ENCODE peak calls at places on chromosomes 13 and 19, in four cellular contexts. G is body of pancreas, A is astrocyte, E is PC-9. L is an unnamed sample.

GRCh38 chr19:48646912-48647216 is 877 bp upstream of the CA11 start:
- DNase-seq in G (no peak), A (no peak), E (no peak), L (no peak)

GRCh38 chr13:97307882-97308624 is 85.9 kb downstream of the MBNL2 start:
- DNase-seq in G (peak; percentile 45), A (peak; percentile 90), E (peak; percentile 46), L (no peak)

GRCh38 chr13:95160112-95160906 is 140.9 kb downstream of the ABCC4 start:
- DNase-seq in G (no peak), A (peak; percentile 52), E (no peak), L (no peak)

GRCh38 chr13:24381539-24382265 is 72.3 kb downstream of the C1QTNF9 start:
- DNase-seq in G (no peak), A (peak; percentile 43), E (no peak), L (no peak)

GRCh38 chr19:14413765-14414171 is 5.4 kb downstream of the DDX39A start:
- DNase-seq in G (no peak), A (peak; percentile 71), E (no peak), L (no peak)

GRCh38 chr13:77555246-77555645 is 19.7 kb downstream of the SCEL start:
- DNase-seq in G (no peak), A (no peak), E (no peak), L (no peak)

GRCh38 chr19:47013041-47013517 is 6.6 kb upstream of the NPAS1 start:
- DNase-seq in G (peak; percentile 81), A (peak; percentile 15), E (peak; percentile 65), L (no peak)

GRCh38 chr13:35514801-35515502 is 38.5 kb upstream of the MAB21L1 start:
- DNase-seq in G (no peak), A (no peak), E (no peak), L (no peak)

GRCh38 chr13:80463673-80464352 is 122.9 kb upstream of the SPRY2 start:
- DNase-seq in G (no peak), A (no peak), E (no peak), L (no peak)

GRCh38 chr13:113646376-113646775 is 11.6 kb downstream of the ATP4B start:
- DNase-seq in G (no peak), A (no peak), E (no peak), L (no peak)

GRCh38 chr19:3359850-3360493 is 6.4 kb upstream of the NFIC start:
- DNase-seq in G (no peak), A (no peak), E (no peak), L (no peak)

GRCh38 chr13:60654405-60654804 is 257.4 kb downstream of the TDRD3 start:
- DNase-seq in G (peak; percentile 9), A (no peak), E (no peak), L (peak; percentile 26)

GRCh38 chr13:110696776-110697175 is 9.1 kb downstream of the CARS2 start:
- DNase-seq in G (no peak), A (no peak), E (no peak), L (no peak)

GRCh38 chr19:17829855-17830566 is 8.7 kb upstream of the INSL3 start:
- DNase-seq in G (no peak), A (peak; percentile 14), E (peak; percentile 72), L (no peak)

GRCh38 chr19:48568345-48568886 is 16.4 kb downstream of the SULT2B1 start:
- DNase-seq in G (peak; percentile 86), A (peak; percentile 85), E (peak; percentile 83), L (no peak)

GRCh38 chr13:26052136-26052736 is 420 bp upstream of the SHISA2 start:
- DNase-seq in G (no peak), A (no peak), E (no peak), L (no peak)

GRCh38 chr13:35140321-35140720 is 198.3 kb downstream of the NBEA start:
- DNase-seq in G (no peak), A (no peak), E (no peak), L (no peak)

GRCh38 chr19:1261863-1262686 is 7.1 kb upstream of the CIRBP start:
- DNase-seq in G (peak; percentile 97), A (peak; percentile 71), E (peak; percentile 79), L (peak; percentile 97)

GRCh38 chr13:100349594-100349993 is 239.0 kb downstream of the GGACT start:
- DNase-seq in G (no peak), A (no peak), E (no peak), L (no peak)

GRCh38 chr19:16516923-16517610 is 20.9 kb downstream of the C19orf44 start:
- DNase-seq in G (no peak), A (no peak), E (no peak), L (no peak)

GRCh38 chr13:31815361-31816144 is 76.2 kb downstream of the RXFP2 start:
- DNase-seq in G (no peak), A (no peak), E (no peak), L (no peak)

GRCh38 chr19:14369399-14370168 is 11.7 kb upstream of the ADGRE5 start:
- DNase-seq in G (no peak), A (peak; percentile 70), E (no peak), L (no peak)

GRCh38 chr13:104750377-104750776 is 1684.2 kb upstream of the SLC10A2 start:
- DNase-seq in G (no peak), A (peak; percentile 54), E (no peak), L (no peak)

GRCh38 chr19:7605490-7606222 is 10.0 kb downstream of the CAMSAP3 start:
- DNase-seq in G (peak; percentile 40), A (no peak), E (peak; percentile 79), L (no peak)

GRCh38 chr13:46339035-46339666 is 47.9 kb downstream of the RUBCNL start:
- DNase-seq in G (peak; percentile 71), A (peak; percentile 87), E (no peak), L (no peak)

GRCh38 chr13:108419768-108420167 is 150.2 kb downstream of the TNFSF13B start:
- DNase-seq in G (no peak), A (no peak), E (no peak), L (no peak)

GRCh38 chr13:94419304-94419943 is 60.1 kb downstream of the DCT start:
- DNase-seq in G (no peak), A (peak; percentile 65), E (peak; percentile 37), L (no peak)

GRCh38 chr19:16384688-16385087 is 60.1 kb downstream of the KLF2 start:
- DNase-seq in G (no peak), A (no peak), E (no peak), L (no peak)

GRCh38 chr13:58882556-58882955 is 1251.0 kb downstream of the PCDH17 start:
- DNase-seq in G (no peak), A (no peak), E (no peak), L (no peak)

GRCh38 chr13:113035209-113035800 is 66.3 kb downstream of the MCF2L start:
- DNase-seq in G (no peak), A (no peak), E (no peak), L (peak; percentile 3)

GRCh38 chr19:52570005-52570861 is at the start of gene ZNF701:
- DNase-seq in G (peak; percentile 94), A (peak; percentile 80), E (peak; percentile 79), L (peak; percentile 65)

GRCh38 chr19:8614455-8614854 is 3.9 kb upstream of the ADAMTS10 start:
- DNase-seq in G (no peak), A (no peak), E (no peak), L (no peak)

GRCh38 chr19:3284759-3285646 is 60.5 kb downstream of the CELF5 start:
- DNase-seq in G (peak; percentile 98), A (peak; percentile 1), E (no peak), L (no peak)

GRCh38 chr19:38542040-38542439 is 75.7 kb downstream of the MAP4K1 start:
- DNase-seq in G (no peak), A (no peak), E (no peak), L (no peak)

GRCh38 chr19:38543286-38543806 is 74.4 kb downstream of the MAP4K1 start:
- DNase-seq in G (no peak), A (no peak), E (no peak), L (no peak)

GRCh38 chr19:38543807-38544568 is 73.8 kb downstream of the MAP4K1 start:
- DNase-seq in G (peak; percentile 70), A (peak; percentile 81), E (peak; percentile 87), L (peak; percentile 45)

GRCh38 chr19:38545596-38545995 is 72.2 kb downstream of the MAP4K1 start:
- DNase-seq in G (no peak), A (no peak), E (no peak), L (no peak)

GRCh38 chr19:38544569-38545315 is 73.0 kb downstream of the MAP4K1 start:
- DNase-seq in G (no peak), A (no peak), E (peak; percentile 73), L (peak; percentile 52)
- H3K4me3 ChIP-seq in G (no peak overlapping the region), A (no peak overlapping the region), E (no peak overlapping the region), L (no peak overlapping the region)

GRCh38 chr19:5292453-5292842 is 48.2 kb downstream of the PTPRS start:
- DNase-seq in G (no peak), A (no peak), E (no peak), L (no peak)

GRCh38 chr19:5290336-5291262 is 50.0 kb downstream of the PTPRS start:
- DNase-seq in G (no peak), A (no peak), E (no peak), L (no peak)

GRCh38 chr19:5293607-5294089 is 47.0 kb downstream of the PTPRS start:
- DNase-seq in G (no peak), A (peak; percentile 19), E (no peak), L (no peak)

GRCh38 chr19:5292843-5293606 is 47.6 kb downstream of the PTPRS start:
- DNase-seq in G (peak; percentile 53), A (peak; percentile 52), E (no peak), L (no peak)

GRCh38 chr19:5291588-5292193 is 48.9 kb downstream of the PTPRS start:
- DNase-seq in G (no peak), A (no peak), E (no peak), L (no peak)
- H3K4me3 ChIP-seq in G (no peak overlapping the region), A (peak overlapping the region; percentile 67), E (no peak overlapping the region), L (no peak overlapping the region)

DNA sequence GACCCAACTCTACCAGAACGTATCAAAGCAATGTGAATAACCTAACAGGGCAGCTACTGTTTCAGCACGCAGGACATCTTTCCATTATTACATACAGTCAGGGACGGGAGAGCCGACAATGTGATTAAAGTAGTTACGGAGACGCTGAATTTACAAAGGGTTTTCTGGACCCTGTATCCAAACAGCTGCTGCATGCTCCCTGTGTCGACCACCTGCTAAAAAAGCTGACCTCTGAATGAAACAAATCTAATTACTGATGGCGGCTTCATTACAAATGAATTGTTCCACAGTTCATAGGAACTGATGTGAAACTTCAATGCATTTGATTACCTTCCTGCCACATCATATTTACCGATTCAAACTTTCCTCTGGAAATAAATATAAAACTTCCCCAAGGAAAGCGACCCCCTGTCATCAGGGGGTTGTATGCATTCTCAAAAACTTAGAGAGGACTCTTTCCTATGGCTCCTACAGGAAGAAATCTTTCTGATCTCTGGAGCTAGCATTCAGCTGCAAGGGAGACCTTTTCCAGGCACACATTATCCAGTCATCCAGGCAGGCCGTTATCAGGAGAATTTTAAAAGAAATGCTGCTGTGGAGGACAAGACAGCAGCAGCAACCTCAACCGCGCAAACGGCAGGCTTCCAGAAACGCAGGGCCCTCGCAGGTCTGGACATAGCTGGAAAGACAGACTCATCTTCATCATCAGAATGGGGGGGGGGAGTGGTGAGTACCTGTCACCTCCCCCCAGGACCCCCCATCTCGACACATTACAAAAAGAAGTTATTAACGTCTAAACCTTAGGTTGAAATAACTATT is 3.1 kb downstream of the EFNB2 start:
- DNase-seq in G (no peak), A (peak; percentile 43), E (no peak), L (no peak)
- H3K4me3 ChIP-seq in G (no peak overlapping the region), A (peak overlapping the region; percentile 96), E (peak overlapping the region; percentile 72), L (peak overlapping the region; percentile 72)

DNA sequence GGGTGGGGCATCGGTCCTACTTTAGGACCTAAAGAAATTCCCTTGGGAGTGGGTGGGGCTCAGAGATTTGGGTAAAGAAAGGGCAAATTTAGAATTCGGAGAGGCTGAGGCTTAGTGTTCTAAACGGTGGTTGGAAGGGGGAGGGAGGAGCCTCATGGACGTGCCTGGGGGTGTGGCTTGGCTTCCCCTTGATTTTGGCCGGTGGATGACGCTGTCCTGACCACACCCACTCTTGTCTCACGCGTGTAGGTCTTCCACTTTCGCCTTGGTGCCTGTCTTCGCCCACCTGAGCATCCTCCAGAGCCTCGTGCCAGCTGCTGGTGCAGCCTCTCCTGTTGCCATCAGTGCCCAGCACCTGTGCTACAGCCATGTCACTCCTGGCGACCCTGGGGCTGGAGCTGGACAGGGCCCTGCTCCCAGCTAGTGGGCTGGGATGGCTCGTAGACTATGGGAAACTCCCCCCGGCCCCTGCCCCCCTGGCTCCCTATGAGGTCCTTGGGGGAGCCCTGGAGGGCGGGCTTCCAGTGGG is 1.2 kb upstream of the NUP62 start:
- DNase-seq in G (no peak), A (no peak), E (no peak), L (no peak)
- H3K4me3 ChIP-seq in G (no peak overlapping the region), A (peak overlapping the region; percentile 43), E (peak overlapping the region; percentile 83), L (peak overlapping the region; percentile 34)

L was measured in LNCaP clone FGC.